ENCODE peak calls at places on chromosomes 6 and 20, in seven cellular contexts. X is fibroblast of mammary gland; F is AG09309; V is brain microvascular endothelial cell; J is cardiac fibroblast; D is effector memory CD4-positive, alpha-beta T cell; U is body of pancreas. S is an unnamed sample.

GRCh38 chr20:33407796-33408195 is 6.5 kb upstream of the CDK5RAP1 start:
- DNase-seq in X (no peak), F (no peak), V (no peak), J (no peak), D (no peak), U (no peak), S (no peak)

GRCh38 chr6:109393882-109394281 is 11.6 kb upstream of the CD164 start:
- DNase-seq in X (peak), F (no peak), V (peak), J (no peak), D (no peak), U (no peak), S (no peak)

GRCh38 chr20:48822879-48823385 is 4.9 kb downstream of the PREX1 start:
- DNase-seq in X (no peak), F (no peak), V (no peak), J (no peak), D (no peak), U (no peak), S (no peak)

GRCh38 chr20:35845561-35845960 is 73.7 kb downstream of the PHF20 start:
- DNase-seq in X (peak), F (no peak), V (peak), J (peak), D (no peak), U (no peak), S (no peak)

GRCh38 chr6:157273756-157274088 is 49.6 kb downstream of the TMEM242 start:
- DNase-seq in X (no peak), F (no peak), V (peak), J (no peak), D (peak), U (no peak), S (no peak)

GRCh38 chr6:2944405-2945068 is 26.8 kb downstream of the SERPINB6 start:
- DNase-seq in X (no peak), F (no peak), V (no peak), J (no peak), D (no peak), U (no peak), S (no peak)

GRCh38 chr6:145263807-145264206 is 471.5 kb downstream of the EPM2A start:
- DNase-seq in X (no peak), F (no peak), V (no peak), J (no peak), D (no peak), U (no peak), S (no peak)

GRCh38 chr6:30810813-30811329 is 66.5 kb upstream of the IER3 start:
- DNase-seq in X (no peak), F (no peak), V (no peak), J (no peak), D (no peak), U (no peak), S (peak)

GRCh38 chr6:166572370-166573261 is 13.9 kb downstream of the RAMACL start:
- DNase-seq in X (peak), F (no peak), V (peak), J (peak), D (no peak), U (no peak), S (no peak)

GRCh38 chr20:17765017-17765416 is 65.3 kb downstream of the BANF2 start:
- DNase-seq in X (no peak), F (no peak), V (no peak), J (no peak), D (no peak), U (no peak), S (no peak)

GRCh38 chr6:111482959-111483735 is at the start of gene REV3L:
- DNase-seq in X (peak), F (peak), V (peak), J (peak), D (peak), U (peak), S (peak)

GRCh38 chr6:36839819-36840379 is 655 bp upstream of the CPNE5 start:
- DNase-seq in X (no peak), F (no peak), V (no peak), J (no peak), D (peak), U (peak), S (no peak)

DNA sequence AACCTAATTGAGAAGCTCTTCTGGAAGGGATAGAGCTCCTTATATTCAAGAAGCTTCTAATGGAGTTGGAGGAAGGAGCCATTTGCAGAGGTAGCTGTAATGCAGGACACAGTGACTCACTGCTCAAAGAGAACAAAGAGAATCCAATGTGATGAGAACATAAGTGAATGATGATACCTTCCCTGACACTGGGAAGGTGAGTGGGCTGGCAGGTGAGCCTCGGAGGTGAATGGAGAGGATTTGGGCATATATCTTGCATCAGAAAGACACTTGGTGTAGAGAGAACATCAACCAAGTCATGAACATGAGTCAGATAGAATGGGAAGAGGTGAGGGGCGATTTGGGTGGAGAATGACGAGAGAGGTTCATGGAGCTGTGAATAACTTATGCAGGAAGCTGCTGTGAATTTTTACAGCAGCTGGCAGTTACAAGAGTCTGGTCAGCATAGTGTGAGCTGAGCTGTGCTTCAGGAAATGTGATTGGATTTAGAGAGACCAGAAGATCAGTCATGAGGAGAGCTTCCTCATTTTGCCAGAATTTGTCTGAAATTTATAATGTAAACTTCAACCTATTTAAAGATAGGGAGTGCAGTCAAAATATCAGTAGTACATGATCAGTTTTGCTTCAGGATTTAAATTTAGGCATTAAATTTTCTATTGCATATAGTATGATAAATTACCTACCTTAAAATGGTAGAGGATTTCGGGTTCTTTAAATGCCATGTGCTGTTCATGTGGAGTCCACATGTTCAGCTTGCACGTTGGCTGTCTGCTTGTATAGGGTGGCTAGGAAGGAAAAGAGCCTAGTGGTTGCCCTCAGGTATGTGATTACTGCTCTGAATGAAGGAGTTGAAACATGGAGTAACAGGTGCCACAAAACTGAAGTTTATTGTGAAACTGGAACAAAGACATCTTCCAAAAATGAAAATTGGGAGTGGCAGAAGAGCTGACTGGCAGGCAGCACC is 59.2 kb upstream of the KIF25 start:
- DNase-seq in X (no peak), F (no peak), V (no peak), J (no peak), D (no peak), U (no peak), S (no peak)
- H3K4me3 ChIP-seq in X (no peak), F (no peak), V (no peak), J (no peak), D (no peak), U (no peak), S (no peak)

DNA sequence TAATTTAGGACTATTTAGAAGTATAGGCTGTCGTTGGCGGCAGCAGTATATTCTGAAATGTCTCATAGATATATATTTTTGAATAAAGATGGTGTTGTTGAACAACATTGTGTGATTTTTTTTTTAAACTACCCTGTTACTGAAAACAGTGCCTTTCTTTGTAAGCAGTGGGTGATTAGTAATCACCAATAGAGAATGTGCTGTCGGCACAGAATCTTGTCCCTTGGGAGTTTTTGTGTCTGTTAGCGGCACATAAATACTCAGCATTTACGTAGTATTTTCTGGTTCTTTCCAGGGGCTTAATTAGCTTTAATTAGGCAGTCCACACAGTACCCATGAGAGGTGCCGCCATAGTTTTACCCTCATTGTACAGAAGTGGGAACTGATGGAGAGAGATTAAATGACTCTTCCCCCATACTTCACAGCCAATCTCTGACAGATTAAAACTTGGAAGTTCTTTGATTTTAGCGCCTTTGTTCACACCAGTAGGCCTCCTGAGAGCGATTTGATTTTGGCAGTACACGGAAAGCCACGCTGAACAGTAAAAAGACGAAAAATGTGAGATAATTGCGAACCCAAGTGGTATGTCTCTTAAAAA is 58.8 kb downstream of the RPRD1B start:
- DNase-seq in X (peak), F (no peak), V (no peak), J (peak), D (no peak), U (no peak), S (no peak)
- H3K4me3 ChIP-seq in X (no peak), F (no peak), V (no peak), J (no peak), D (no peak), U (no peak), S (no peak)

GRCh38 chr6:128070406-128070805 is 169.5 kb upstream of the THEMIS start:
- DNase-seq in X (no peak), F (no peak), V (peak), J (peak), D (no peak), U (no peak), S (no peak)
- H3K4me3 ChIP-seq in X (no peak), F (no peak), V (no peak), J (no peak), D (no peak), U (no peak), S (no peak)

GRCh38 chr6:83083476-83083875 is 16.0 kb downstream of the DOP1A start:
- DNase-seq in X (no peak), F (no peak), V (no peak), J (no peak), D (no peak), U (no peak), S (no peak)
- H3K4me3 ChIP-seq in X (no peak), F (no peak), V (no peak), J (no peak), D (no peak), U (no peak), S (no peak)

GRCh38 chr20:29300579-29301551 is 1956.6 kb upstream of the DEFB115 start:
- DNase-seq in X (no peak), F (no peak), V (no peak), J (no peak), D (no peak), U (no peak), S (no peak)
- H3K4me3 ChIP-seq in X (no peak), F (no peak), V (no peak), J (no peak), D (no peak), U (no peak), S (no peak)

S was measured in GM12864.